ENCODE peak calls at places on chromosome 1, in eight cellular contexts. F is transverse colon; W is ACHN; V is fibroblast of pulmonary artery; A is ELF-1; E is effector memory CD8-positive, alpha-beta T cell; T is AG20443; U is tibial artery. Q is an unnamed sample.

GRCh38 chr1:43868741-43869067 is 64.9 kb upstream of the ARTN start:
- DNase-seq in T (no peak), W (no peak), F (no peak), U (no peak), A (no peak), V (peak), E (no peak), Q (no peak)

GRCh38 chr1:92184632-92185031 is 33.1 kb upstream of the C1orf146 start:
- DNase-seq in T (peak), A (no peak), W (no peak), U (no peak), E (no peak), F (no peak), V (peak), Q (no peak)

GRCh38 chr1:87867631-87868030 is 539.0 kb downstream of the LMO4 start:
- DNase-seq in A (no peak), U (no peak), T (peak), E (no peak), W (no peak), F (no peak), V (peak), Q (no peak)

GRCh38 chr1:236451796-236452373 is 57.8 kb downstream of the EDARADD start:
- DNase-seq in U (no peak), V (peak), F (peak), T (peak), E (peak), A (peak), W (peak), Q (no peak)

GRCh38 chr1:6490181-6491075 is 1.0 kb downstream of the PLEKHG5 start:
- DNase-seq in T (peak), W (peak), E (peak), U (no peak), V (peak), A (peak), F (peak), Q (peak)

GRCh38 chr1:96464991-96465875 is 256.4 kb upstream of the PTBP2 start:
- DNase-seq in T (no peak), W (no peak), A (no peak), U (peak), V (peak), F (no peak), E (no peak), Q (no peak)

GRCh38 chr1:112594208-112594876 is 24.6 kb downstream of the ST7L start:
- DNase-seq in F (no peak), E (no peak), W (no peak), T (no peak), U (no peak), V (no peak), A (no peak), Q (no peak)

GRCh38 chr1:2259668-2260392 is 31.7 kb downstream of the SKI start:
- DNase-seq in V (no peak), A (no peak), E (no peak), U (no peak), W (no peak), F (no peak), T (no peak), Q (no peak)

GRCh38 chr1:199691540-199691939 is 336.0 kb upstream of the NR5A2 start:
- DNase-seq in F (no peak), E (no peak), U (no peak), W (peak), T (peak), A (no peak), V (peak), Q (no peak)

GRCh38 chr1:195851804-195852203 is 756.4 kb downstream of the KCNT2 start:
- DNase-seq in T (no peak), V (no peak), A (no peak), U (no peak), E (no peak), F (no peak), W (peak), Q (no peak)

GRCh38 chr1:56551691-56552090 is 27.7 kb downstream of the PLPP3 start:
- DNase-seq in V (no peak), U (no peak), E (no peak), W (no peak), A (no peak), T (no peak), F (no peak), Q (no peak)

GRCh38 chr1:186418503-186418902 is 42.4 kb downstream of the PDC start:
- DNase-seq in A (no peak), F (no peak), W (no peak), U (no peak), T (no peak), E (no peak), V (no peak), Q (no peak)

GRCh38 chr1:2231667-2232254 is 3.6 kb downstream of the SKI start:
- DNase-seq in E (peak), V (peak), F (peak), W (no peak), T (peak), A (peak), U (peak), Q (peak)

GRCh38 chr1:101236546-101237228 is at the start of gene S1PR1:
- DNase-seq in U (peak), W (peak), T (peak), E (peak), V (peak), A (peak), F (peak), Q (peak)

GRCh38 chr1:86972262-86972661 is 57.8 kb downstream of the HS2ST1 start:
- DNase-seq in U (no peak), E (no peak), A (no peak), F (no peak), T (no peak), W (no peak), V (no peak), Q (no peak)

GRCh38 chr1:212737559-212737958 is 37.9 kb upstream of the BATF3 start:
- DNase-seq in W (no peak), V (no peak), F (no peak), U (no peak), E (no peak), T (no peak), A (no peak), Q (no peak)

Q was measured in ureter.